ENCODE peak calls at places on chromosome 12, in four cellular contexts. V is RWPE1, R is fibroblast of the aortic adventitia, G is right atrium auricular region. J is an unnamed sample.
A peak's percentile ranks its signal among the peaks of the same experiment; 100 is the strongest.

GRCh38 chr12:51721281-51721940 is 127.1 kb downstream of the FIGNL2 start:
- DNase-seq in V (no peak), R (peak; percentile 34), G (no peak), J (no peak)

GRCh38 chr12:96015672-96016071 is 19.5 kb upstream of the HAL start:
- DNase-seq in V (no peak), R (peak; percentile 27), G (no peak), J (no peak)

GRCh38 chr12:108690799-108691153 is 40.5 kb downstream of the CORO1C start:
- DNase-seq in V (no peak), R (no peak), G (no peak), J (no peak)

GRCh38 chr12:124952801-124953200 is 36.1 kb downstream of the DHX37 start:
- DNase-seq in V (no peak), R (no peak), G (no peak), J (no peak)

GRCh38 chr12:108854055-108854452 is 3.3 kb downstream of the SSH1 start:
- DNase-seq in V (peak; percentile 39), R (peak; percentile 99), G (peak; percentile 80), J (peak; percentile 18)

GRCh38 chr12:47891356-47891755 is 13.4 kb downstream of the VDR start:
- DNase-seq in V (no peak), R (peak; percentile 51), G (no peak), J (no peak)

GRCh38 chr12:45076417-45077031 is 25.6 kb upstream of the DBX2 start:
- DNase-seq in V (no peak), R (no peak), G (no peak), J (no peak)

GRCh38 chr12:87165733-87166375 is 863.3 kb downstream of the C12orf50 start:
- DNase-seq in V (no peak), R (no peak), G (no peak), J (no peak)

GRCh38 chr12:131827961-131828534 is at the start of gene MMP17:
- DNase-seq in V (no peak), R (peak; percentile 46), G (no peak), J (peak; percentile 25)

GRCh38 chr12:104454997-104455396 is 1.8 kb upstream of the CHST11 start:
- DNase-seq in V (peak; percentile 93), R (peak; percentile 62), G (no peak), J (no peak)

GRCh38 chr12:89429539-89429938 is 77.2 kb upstream of the DUSP6 start:
- DNase-seq in V (no peak), R (no peak), G (no peak), J (no peak)

GRCh38 chr12:18391136-18391535 is 129.8 kb downstream of the PIK3C2G start:
- DNase-seq in V (no peak), R (no peak), G (no peak), J (no peak)

GRCh38 chr12:2548095-2548494 is 246.7 kb upstream of the FKBP4 start:
- DNase-seq in V (no peak), R (no peak), G (no peak), J (no peak)

GRCh38 chr12:24596768-24597388 is 352.0 kb downstream of the BCAT1 start:
- DNase-seq in V (peak; percentile 28), R (peak; percentile 65), G (no peak), J (peak; percentile 54)

GRCh38 chr12:78209851-78210493 is 379.3 kb downstream of the NAV3 start:
- DNase-seq in V (no peak), R (peak; percentile 68), G (no peak), J (no peak)

GRCh38 chr12:14216405-14217294 is 148.8 kb upstream of the ATF7IP start:
- DNase-seq in V (no peak), R (peak; percentile 21), G (no peak), J (peak; percentile 58)

GRCh38 chr12:20269352-20270067 is 98.8 kb upstream of the PDE3A start:
- DNase-seq in V (no peak), R (no peak), G (no peak), J (no peak)

GRCh38 chr12:78698747-78699146 is 165.8 kb upstream of the SYT1 start:
- DNase-seq in V (no peak), R (peak; percentile 21), G (no peak), J (no peak)

GRCh38 chr12:80188566-80188965 is 89.2 kb downstream of the OTOGL start:
- DNase-seq in V (no peak), R (peak; percentile 16), G (no peak), J (no peak)

GRCh38 chr12:34142430-34142829 is 120.1 kb downstream of the ALG10 start:
- DNase-seq in V (no peak), R (no peak), G (no peak), J (no peak)

GRCh38 chr12:111775205-111776193 is 8.8 kb downstream of the ALDH2 start:
- DNase-seq in V (peak; percentile 26), R (peak; percentile 96), G (peak; percentile 94), J (peak; percentile 97)

J was measured in OCI-M1.